ENCODE peak calls at places on chromosomes 13 and 19, in five cellular contexts. V is endothelial cell of umbilical vein, D is stomach, X is H1, P is GM12891. B is an unnamed sample.

GRCh38 chr19:18809149-18809978 is 18.3 kb upstream of the COMP start:
- DNase-seq in V (no peak), D (peak), X (no peak), P (no peak), B (no peak)

GRCh38 chr19:44260343-44260681 is 626 bp downstream of the ZNF233 start:
- DNase-seq in V (no peak), D (no peak), X (peak), P (no peak), B (peak)

GRCh38 chr19:30076751-30077670 is 135.0 kb downstream of the URI1 start:
- DNase-seq in V (no peak), D (no peak), X (no peak), P (no peak), B (no peak)

GRCh38 chr13:74554581-74555290 is 420.5 kb upstream of the KLF12 start:
- DNase-seq in V (no peak), D (no peak), X (no peak), P (no peak), B (no peak)

GRCh38 chr19:57473646-57474045 is 3.7 kb downstream of the ZNF772 start:
- DNase-seq in V (no peak), D (no peak), X (no peak), P (no peak), B (peak)

GRCh38 chr19:11096210-11096841 is 7.1 kb downstream of the LDLR start:
- DNase-seq in V (peak), D (no peak), X (no peak), P (no peak), B (no peak)

GRCh38 chr13:33782631-33783030 is 35.3 kb upstream of the RFC3 start:
- DNase-seq in V (no peak), D (no peak), X (no peak), P (no peak), B (no peak)

GRCh38 chr19:17555929-17556813 is 722 bp downstream of the COLGALT1 start:
- DNase-seq in V (peak), D (peak), X (peak), P (no peak), B (peak)

GRCh38 chr19:31109626-31110025 is 239.6 kb downstream of the TSHZ3 start:
- DNase-seq in V (no peak), D (no peak), X (no peak), P (no peak), B (no peak)

GRCh38 chr19:50607388-50607787 is 32.3 kb downstream of the SYT3 start:
- DNase-seq in V (no peak), D (no peak), X (no peak), P (no peak), B (no peak)

GRCh38 chr19:27776020-27776419 is 1436.9 kb downstream of the UQCRFS1 start:
- DNase-seq in V (no peak), D (no peak), X (peak), P (no peak), B (peak)

GRCh38 chr19:5166262-5166661 is 174.3 kb downstream of the PTPRS start:
- DNase-seq in V (no peak), D (no peak), X (no peak), P (no peak), B (no peak)

GRCh38 chr19:4446801-4447200 is 10.8 kb downstream of the UBXN6 start:
- DNase-seq in V (no peak), D (no peak), X (no peak), P (peak), B (no peak)

GRCh38 chr19:32022946-32023832 is 322.2 kb upstream of the ZNF507 start:
- DNase-seq in V (no peak), D (no peak), X (no peak), P (no peak), B (peak)

GRCh38 chr19:15563931-15564330 is 51.1 kb upstream of the CYP4F8 start:
- DNase-seq in V (no peak), D (no peak), X (no peak), P (no peak), B (no peak)

GRCh38 chr13:102698649-102698980 is 3.8 kb upstream of the METTL21C start:
- DNase-seq in V (no peak), D (no peak), X (no peak), P (no peak), B (no peak)

GRCh38 chr19:38663957-38664502 is 16.6 kb downstream of the ACTN4 start:
- DNase-seq in V (no peak), D (no peak), X (no peak), P (no peak), B (no peak)
- TF ChIP-seq POLR2AphosphoS5 in V (no peak), D (peak), X (no peak), P (peak), B (no peak)

GRCh38 chr19:40598121-40598917 is 2.9 kb upstream of the LTBP4 start:
- DNase-seq in V (peak), D (peak), X (peak), P (peak), B (peak)
- TF ChIP-seq POLR2AphosphoS5 in V (no peak), D (peak), X (no peak), P (no peak), B (peak)

GRCh38 chr19:12993562-12993961 is 1.7 kb upstream of the NFIX start:
- DNase-seq in V (no peak), D (no peak), X (no peak), P (no peak), B (no peak)

GRCh38 chr19:12992729-12993128 is 2.5 kb upstream of the NFIX start:
- DNase-seq in V (no peak), D (no peak), X (no peak), P (no peak), B (no peak)

GRCh38 chr19:12996542-12997094 is 1.3 kb downstream of the NFIX start:
- DNase-seq in V (peak), D (peak), X (peak), P (no peak), B (peak)

GRCh38 chr19:12995596-12996541 is 594 bp downstream of the NFIX start:
- DNase-seq in V (peak), D (no peak), X (no peak), P (peak), B (no peak)

GRCh38 chr19:12994701-12995595 is at the start of gene NFIX:
- DNase-seq in V (peak), D (peak), X (no peak), P (peak), B (peak)
- TF ChIP-seq POLR2AphosphoS5 in V (no peak), D (no peak), X (no peak), P (no peak), B (no peak)

GRCh38 chr13:99986751-99987150 is 5.2 kb downstream of the ZIC2 start:
- DNase-seq in V (no peak), D (no peak), X (peak), P (no peak), B (peak)

GRCh38 chr13:99987180-99988047 is 5.8 kb downstream of the ZIC2 start:
- DNase-seq in V (no peak), D (no peak), X (peak), P (no peak), B (peak)

GRCh38 chr13:99985243-99985874 is 3.8 kb downstream of the ZIC2 start:
- DNase-seq in V (no peak), D (no peak), X (no peak), P (no peak), B (peak)

GRCh38 chr13:99984463-99985242 is 3.1 kb downstream of the ZIC2 start:
- DNase-seq in V (no peak), D (no peak), X (peak), P (no peak), B (peak)

DNA sequence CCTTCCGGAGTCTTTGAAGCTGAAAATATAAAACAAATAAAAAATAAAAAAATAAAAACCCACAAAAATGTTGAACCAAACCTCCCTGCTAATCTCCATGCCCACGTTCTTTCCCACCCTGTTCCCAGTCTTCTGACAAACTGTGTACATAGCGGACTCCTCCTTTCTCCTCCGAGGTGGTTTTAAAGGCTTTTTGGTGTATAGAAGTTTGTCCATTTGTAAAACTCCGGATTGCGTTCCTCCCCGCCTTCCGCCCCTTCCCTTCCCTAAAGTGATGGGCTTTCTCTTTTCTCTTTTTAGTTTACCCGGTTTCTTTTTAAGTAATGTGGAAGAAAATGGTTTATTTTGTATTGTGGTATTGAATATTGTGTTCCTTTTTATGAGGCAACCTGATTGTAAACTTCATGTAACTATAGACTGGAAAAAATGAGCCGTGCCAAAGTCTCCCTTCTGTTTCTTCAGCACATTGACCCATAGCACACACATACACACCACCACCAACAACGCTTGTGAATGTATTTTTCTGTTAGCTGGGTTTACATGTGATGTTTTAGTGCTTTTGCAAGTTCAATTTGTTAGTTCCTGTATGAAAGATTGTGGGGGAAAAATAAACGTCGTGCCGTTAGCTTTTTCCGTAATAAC is 4.4 kb downstream of the ZIC2 start:
- DNase-seq in V (no peak), D (no peak), X (peak), P (no peak), B (no peak)
- TF ChIP-seq POLR2AphosphoS5 in V (no peak), D (no peak), X (no peak), P (no peak), B (no peak)

GRCh38 chr13:28392428-28392827 is 102.5 kb downstream of the FLT1 start:
- DNase-seq in V (peak), D (no peak), X (no peak), P (no peak), B (no peak)
- TF ChIP-seq POLR2AphosphoS5 in V (peak), D (no peak), X (no peak), P (no peak), B (no peak)

B was measured in GM23338.